ENCODE peak calls at places on chromosomes 13 and 19, in seven cellular contexts. One of them, this sample, is unnamed.

GRCh38 chr19:45428385-45429231 is 4.9 kb upstream of the ERCC1 start:
- DNase-seq in breast epithelium: no peak
- DNase-seq in A549: peak; percentile 68
- DNase-seq in testis: peak; percentile 46
- DNase-seq in tibial nerve: no peak
- DNase-seq in IMR-90: peak; percentile 59
- DNase-seq in esophagus squamous epithelium: no peak
- DNase-seq in this sample: peak; percentile 70

GRCh38 chr13:30805603-30806011 is 70.3 kb downstream of the ALOX5AP start:
- DNase-seq in testis: peak; percentile 94
- DNase-seq in A549: no peak
- DNase-seq in esophagus squamous epithelium: no peak
- DNase-seq in breast epithelium: peak; percentile 69
- DNase-seq in tibial nerve: no peak
- DNase-seq in IMR-90: peak; percentile 59
- DNase-seq in this sample: no peak

GRCh38 chr13:42747399-42747873 is 33.9 kb upstream of the FAM216B start:
- DNase-seq in IMR-90: peak; percentile 99
- DNase-seq in breast epithelium: no peak
- DNase-seq in tibial nerve: no peak
- DNase-seq in A549: no peak
- DNase-seq in esophagus squamous epithelium: no peak
- DNase-seq in testis: no peak
- DNase-seq in this sample: no peak

GRCh38 chr19:19525611-19526380 is 2.9 kb upstream of the YJEFN3 start:
- DNase-seq in breast epithelium: no peak
- DNase-seq in A549: no peak
- DNase-seq in testis: no peak
- DNase-seq in IMR-90: no peak
- DNase-seq in tibial nerve: no peak
- DNase-seq in esophagus squamous epithelium: no peak
- DNase-seq in this sample: no peak

GRCh38 chr13:24709186-24709913 is 29.1 kb downstream of the ATP12A start:
- DNase-seq in esophagus squamous epithelium: no peak
- DNase-seq in A549: no peak
- DNase-seq in tibial nerve: no peak
- DNase-seq in IMR-90: no peak
- DNase-seq in testis: no peak
- DNase-seq in breast epithelium: no peak
- DNase-seq in this sample: no peak

GRCh38 chr13:78700121-78700910 is 41.4 kb upstream of the OBI1 start:
- DNase-seq in IMR-90: peak; percentile 31
- DNase-seq in breast epithelium: no peak
- DNase-seq in testis: no peak
- DNase-seq in tibial nerve: no peak
- DNase-seq in A549: no peak
- DNase-seq in esophagus squamous epithelium: no peak
- DNase-seq in this sample: no peak

GRCh38 chr19:35937345-35938281 is 1.4 kb downstream of the LRFN3 start:
- DNase-seq in tibial nerve: no peak
- DNase-seq in esophagus squamous epithelium: no peak
- DNase-seq in A549: no peak
- DNase-seq in IMR-90: no peak
- DNase-seq in breast epithelium: no peak
- DNase-seq in testis: no peak
- DNase-seq in this sample: no peak

GRCh38 chr13:102550507-102550906 is 46.3 kb upstream of the TPP2 start:
- DNase-seq in esophagus squamous epithelium: no peak
- DNase-seq in testis: no peak
- DNase-seq in tibial nerve: no peak
- DNase-seq in breast epithelium: no peak
- DNase-seq in IMR-90: no peak
- DNase-seq in A549: no peak
- DNase-seq in this sample: no peak

GRCh38 chr19:2619076-2619475 is 83.4 kb downstream of the GNG7 start:
- DNase-seq in tibial nerve: no peak
- DNase-seq in breast epithelium: no peak
- DNase-seq in A549: no peak
- DNase-seq in esophagus squamous epithelium: no peak
- DNase-seq in IMR-90: no peak
- DNase-seq in testis: no peak
- DNase-seq in this sample: no peak

GRCh38 chr19:5292843-5293606 is 47.6 kb downstream of the PTPRS start:
- DNase-seq in IMR-90: peak; percentile 65
- DNase-seq in tibial nerve: peak; percentile 55
- DNase-seq in testis: peak; percentile 69
- DNase-seq in A549: peak; percentile 77
- DNase-seq in breast epithelium: peak; percentile 72
- DNase-seq in esophagus squamous epithelium: no peak
- DNase-seq in this sample: peak; percentile 76

GRCh38 chr19:44890366-44891015 is 563 bp upstream of the TOMM40 start:
- DNase-seq in breast epithelium: peak; percentile 100
- DNase-seq in testis: peak; percentile 100
- DNase-seq in IMR-90: peak; percentile 100
- DNase-seq in A549: peak; percentile 100
- DNase-seq in esophagus squamous epithelium: peak; percentile 100
- DNase-seq in tibial nerve: peak; percentile 100
- DNase-seq in this sample: no peak

GRCh38 chr13:65724261-65724660 is 1505.9 kb downstream of the PCDH9 start:
- DNase-seq in IMR-90: peak; percentile 49
- DNase-seq in testis: no peak
- DNase-seq in A549: no peak
- DNase-seq in esophagus squamous epithelium: no peak
- DNase-seq in tibial nerve: no peak
- DNase-seq in breast epithelium: no peak
- DNase-seq in this sample: no peak

GRCh38 chr13:36275190-36276002 is 22.2 kb downstream of the CCDC169 start:
- DNase-seq in testis: peak; percentile 71
- DNase-seq in esophagus squamous epithelium: no peak
- DNase-seq in A549: peak; percentile 3
- DNase-seq in breast epithelium: no peak
- DNase-seq in tibial nerve: peak; percentile 83
- DNase-seq in IMR-90: peak; percentile 72
- DNase-seq in this sample: peak; percentile 58

GRCh38 chr19:15091918-15092753 is 10.1 kb downstream of the OR1I1 start:
- DNase-seq in esophagus squamous epithelium: no peak
- DNase-seq in testis: peak; percentile 66
- DNase-seq in tibial nerve: peak; percentile 85
- DNase-seq in A549: no peak
- DNase-seq in breast epithelium: no peak
- DNase-seq in IMR-90: peak; percentile 71
- DNase-seq in this sample: no peak

GRCh38 chr19:40257096-40257517 is 28.0 kb downstream of the AKT2 start:
- DNase-seq in IMR-90: no peak
- DNase-seq in esophagus squamous epithelium: no peak
- DNase-seq in A549: no peak
- DNase-seq in tibial nerve: no peak
- DNase-seq in breast epithelium: no peak
- DNase-seq in testis: no peak
- DNase-seq in this sample: no peak

GRCh38 chr19:17947815-17948473 is 15.1 kb downstream of the CCDC124 start:
- DNase-seq in testis: peak; percentile 93
- DNase-seq in esophagus squamous epithelium: peak; percentile 34
- DNase-seq in IMR-90: peak; percentile 87
- DNase-seq in A549: peak; percentile 85
- DNase-seq in breast epithelium: peak; percentile 88
- DNase-seq in tibial nerve: peak; percentile 63
- DNase-seq in this sample: peak; percentile 89

GRCh38 chr19:48635966-48636858 is 967 bp downstream of the DBP start:
- DNase-seq in esophagus squamous epithelium: no peak
- DNase-seq in tibial nerve: no peak
- DNase-seq in breast epithelium: no peak
- DNase-seq in IMR-90: no peak
- DNase-seq in testis: peak; percentile 77
- DNase-seq in A549: no peak
- DNase-seq in this sample: peak; percentile 66

GRCh38 chr13:37316935-37317334 is 211.5 kb upstream of the CSNK1A1L start:
- DNase-seq in A549: no peak
- DNase-seq in testis: no peak
- DNase-seq in IMR-90: no peak
- DNase-seq in breast epithelium: no peak
- DNase-seq in esophagus squamous epithelium: no peak
- DNase-seq in tibial nerve: no peak
- DNase-seq in this sample: no peak

GRCh38 chr19:38912600-38913514 is 871 bp upstream of the CCER2 start:
- DNase-seq in IMR-90: no peak
- DNase-seq in tibial nerve: no peak
- DNase-seq in esophagus squamous epithelium: no peak
- DNase-seq in A549: no peak
- DNase-seq in testis: no peak
- DNase-seq in breast epithelium: no peak
- DNase-seq in this sample: no peak

GRCh38 chr19:12194827-12195500 is 32.1 kb downstream of the ZNF136 start:
- DNase-seq in A549: no peak
- DNase-seq in breast epithelium: peak; percentile 95
- DNase-seq in tibial nerve: peak; percentile 46
- DNase-seq in esophagus squamous epithelium: no peak
- DNase-seq in testis: peak; percentile 96
- DNase-seq in IMR-90: peak; percentile 6
- DNase-seq in this sample: peak; percentile 81

GRCh38 chr19:50490991-50491472 is 14.4 kb upstream of the GARIN5A start:
- DNase-seq in tibial nerve: no peak
- DNase-seq in esophagus squamous epithelium: no peak
- DNase-seq in IMR-90: no peak
- DNase-seq in testis: no peak
- DNase-seq in breast epithelium: no peak
- DNase-seq in A549: no peak
- DNase-seq in this sample: no peak

GRCh38 chr19:38713227-38713649 is 31.0 kb downstream of the CAPN12 start:
- DNase-seq in breast epithelium: no peak
- DNase-seq in tibial nerve: peak; percentile 74
- DNase-seq in testis: peak; percentile 84
- DNase-seq in esophagus squamous epithelium: no peak
- DNase-seq in IMR-90: peak; percentile 56
- DNase-seq in A549: no peak
- DNase-seq in this sample: peak; percentile 88

GRCh38 chr19:35511337-35511736 is 2.1 kb downstream of the DMKN start:
- DNase-seq in IMR-90: no peak
- DNase-seq in breast epithelium: no peak
- DNase-seq in tibial nerve: no peak
- DNase-seq in testis: no peak
- DNase-seq in A549: no peak
- DNase-seq in esophagus squamous epithelium: no peak
- DNase-seq in this sample: no peak

GRCh38 chr19:443005-443404 is 17.8 kb downstream of the SHC2 start:
- DNase-seq in A549: no peak
- DNase-seq in esophagus squamous epithelium: no peak
- DNase-seq in testis: no peak
- DNase-seq in tibial nerve: no peak
- DNase-seq in breast epithelium: no peak
- DNase-seq in IMR-90: no peak
- DNase-seq in this sample: no peak

GRCh38 chr13:97307882-97308624 is 85.9 kb downstream of the MBNL2 start:
- DNase-seq in breast epithelium: no peak
- DNase-seq in esophagus squamous epithelium: no peak
- DNase-seq in A549: peak; percentile 50
- DNase-seq in IMR-90: peak; percentile 68
- DNase-seq in tibial nerve: no peak
- DNase-seq in testis: peak; percentile 70
- DNase-seq in this sample: no peak

DNA sequence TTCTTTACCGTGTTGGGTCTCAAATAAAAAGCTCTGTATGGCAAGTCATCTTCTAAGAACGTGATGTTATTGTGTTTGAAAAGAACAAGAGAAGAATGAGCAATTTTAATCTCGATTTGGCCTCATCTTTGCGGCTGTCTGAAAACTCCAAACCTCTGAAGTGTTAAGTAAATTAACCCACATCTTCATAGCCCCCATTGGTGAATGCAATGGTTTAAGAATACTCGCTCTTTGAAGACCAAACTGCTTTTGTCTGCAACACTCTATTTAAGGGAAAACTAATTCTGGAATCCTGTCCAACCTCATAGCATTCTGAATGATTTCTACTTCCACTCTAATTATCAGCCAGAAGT is 56.9 kb upstream of the SCEL start:
- DNase-seq in breast epithelium: no peak
- DNase-seq in IMR-90: no peak
- DNase-seq in esophagus squamous epithelium: no peak
- DNase-seq in testis: no peak
- DNase-seq in tibial nerve: no peak
- DNase-seq in A549: no peak
- DNase-seq in this sample: no peak
- TF ChIP-seq CTCF in breast epithelium: no peak
- TF ChIP-seq CTCF in IMR-90: no peak
- TF ChIP-seq CTCF in esophagus squamous epithelium: no peak
- TF ChIP-seq CTCF in testis: no peak
- TF ChIP-seq CTCF in tibial nerve: peak; percentile 6
- TF ChIP-seq CTCF in A549: no peak
- TF ChIP-seq CTCF in this sample: no peak

GRCh38 chr13:94416454-94417080 is 62.9 kb downstream of the DCT start:
- DNase-seq in IMR-90: peak; percentile 24
- DNase-seq in breast epithelium: no peak
- DNase-seq in A549: no peak
- DNase-seq in esophagus squamous epithelium: no peak
- DNase-seq in testis: peak; percentile 23
- DNase-seq in tibial nerve: no peak
- DNase-seq in this sample: no peak
- TF ChIP-seq POLR2A in IMR-90: no peak
- TF ChIP-seq POLR2A in breast epithelium: no peak
- TF ChIP-seq POLR2A in A549: no peak
- TF ChIP-seq POLR2A in esophagus squamous epithelium: no peak
- TF ChIP-seq POLR2A in testis: no peak
- TF ChIP-seq POLR2A in tibial nerve: no peak
- TF ChIP-seq POLR2A in this sample: no peak

GRCh38 chr13:113947321-113948033 is 26.4 kb downstream of the C13orf46 start:
- DNase-seq in testis: peak; percentile 83
- DNase-seq in IMR-90: peak; percentile 43
- DNase-seq in tibial nerve: peak; percentile 72
- DNase-seq in breast epithelium: no peak
- DNase-seq in esophagus squamous epithelium: no peak
- DNase-seq in A549: no peak
- DNase-seq in this sample: peak; percentile 78
- TF ChIP-seq CTCF in testis: peak; percentile 74
- TF ChIP-seq CTCF in IMR-90: peak; percentile 49
- TF ChIP-seq CTCF in tibial nerve: peak; percentile 82
- TF ChIP-seq CTCF in breast epithelium: peak; percentile 57
- TF ChIP-seq CTCF in esophagus squamous epithelium: peak; percentile 74
- TF ChIP-seq CTCF in A549: peak; percentile 25
- TF ChIP-seq CTCF in this sample: peak; percentile 94

GRCh38 chr13:106246237-106246636 is 289.2 kb downstream of the EFNB2 start:
- DNase-seq in breast epithelium: no peak
- DNase-seq in esophagus squamous epithelium: no peak
- DNase-seq in IMR-90: no peak
- DNase-seq in A549: no peak
- DNase-seq in tibial nerve: no peak
- DNase-seq in testis: no peak
- DNase-seq in this sample: no peak
- TF ChIP-seq POLR2A in breast epithelium: no peak
- TF ChIP-seq POLR2A in esophagus squamous epithelium: no peak
- TF ChIP-seq POLR2A in IMR-90: no peak
- TF ChIP-seq POLR2A in A549: no peak
- TF ChIP-seq POLR2A in tibial nerve: no peak
- TF ChIP-seq POLR2A in testis: no peak
- TF ChIP-seq POLR2A in this sample: no peak

DNA sequence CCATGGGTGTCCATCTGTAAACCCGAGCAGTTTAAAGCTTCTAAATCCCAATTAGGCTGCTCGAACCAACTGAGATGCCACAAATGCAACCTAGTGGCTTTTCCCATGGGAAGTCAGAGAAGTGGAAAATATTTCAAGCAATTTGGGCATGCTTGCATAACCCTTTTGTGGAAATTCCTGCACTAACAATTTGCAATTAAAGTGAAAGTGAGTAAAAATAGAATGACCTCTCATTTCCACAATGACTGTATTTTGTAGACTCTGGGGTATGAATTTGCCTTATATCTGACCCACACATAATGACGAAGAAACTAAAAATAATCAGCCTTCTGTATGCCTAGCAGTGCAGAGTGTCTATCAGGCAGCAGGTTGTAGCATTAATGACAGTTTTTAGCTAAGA is 91.8 kb upstream of the TSC22D1 start:
- DNase-seq in tibial nerve: no peak
- DNase-seq in A549: no peak
- DNase-seq in breast epithelium: no peak
- DNase-seq in esophagus squamous epithelium: no peak
- DNase-seq in IMR-90: peak; percentile 53
- DNase-seq in testis: no peak
- DNase-seq in this sample: no peak
- TF ChIP-seq CTCF in tibial nerve: no peak
- TF ChIP-seq CTCF in A549: no peak
- TF ChIP-seq CTCF in breast epithelium: no peak
- TF ChIP-seq CTCF in esophagus squamous epithelium: no peak
- TF ChIP-seq CTCF in IMR-90: no peak
- TF ChIP-seq CTCF in testis: no peak
- TF ChIP-seq CTCF in this sample: no peak

This sample was measured in uterus.